ENCODE peak calls at places on chromosome 21, in eight cellular contexts. O is left ventricle myocardium inferior, J is thyroid gland, X is bronchial epithelial cell, W is nephron progenitor cell, E is ovary, C is neural progenitor cell, R is mesothelial cell of epicardium. L is an unnamed sample.

GRCh38 chr21:37060296-37060695 is 12.6 kb downstream of the PIGP start:
- DNase-seq in O (no peak), C (peak; percentile 76), X (peak; percentile 95), R (no peak), W (peak; percentile 22), E (no peak), J (no peak), L (no peak)

GRCh38 chr21:44011774-44012473 is at the start of gene TRAPPC10:
- DNase-seq in E (peak; percentile 89), J (peak; percentile 85), X (peak; percentile 58), O (peak; percentile 88), R (peak; percentile 84), W (peak; percentile 84), C (peak; percentile 92), L (peak; percentile 84)

GRCh38 chr21:46205121-46205520 is 20.9 kb upstream of the SPATC1L start:
- DNase-seq in J (no peak), X (no peak), E (no peak), O (peak; percentile 4), C (no peak), W (no peak), R (no peak), L (no peak)

GRCh38 chr21:46021978-46022544 is 40.5 kb downstream of the COL6A1 start:
- DNase-seq in C (no peak), E (peak; percentile 65), W (no peak), X (no peak), O (peak; percentile 72), J (no peak), R (no peak), L (no peak)

GRCh38 chr21:34191876-34192275 is 118.5 kb downstream of the MRPS6 start:
- DNase-seq in O (no peak), E (no peak), C (no peak), R (no peak), W (no peak), X (no peak), J (no peak), L (no peak)

GRCh38 chr21:17441370-17441769 is 71.5 kb upstream of the CXADR start:
- DNase-seq in R (no peak), E (no peak), O (no peak), X (peak; percentile 85), C (no peak), W (no peak), J (peak; percentile 52), L (no peak)

GRCh38 chr21:30282850-30283249 is at the start of gene KRTAP24-1:
- DNase-seq in W (no peak), R (no peak), C (no peak), E (no peak), O (no peak), J (no peak), X (no peak), L (no peak)

GRCh38 chr21:35749904-35750303 is 310.4 kb downstream of the SETD4 start:
- DNase-seq in X (no peak), O (no peak), C (no peak), W (no peak), E (no peak), R (no peak), J (no peak), L (no peak)

GRCh38 chr21:20591294-20591693 is 406.9 kb upstream of the NCAM2 start:
- DNase-seq in X (no peak), J (no peak), W (no peak), E (no peak), O (no peak), R (no peak), C (no peak), L (no peak)

GRCh38 chr21:21666689-21667088 is 668.5 kb downstream of the NCAM2 start:
- DNase-seq in X (no peak), O (no peak), W (no peak), E (no peak), C (no peak), J (no peak), R (no peak), L (no peak)

GRCh38 chr21:35711661-35712060 is 348.7 kb downstream of the SETD4 start:
- DNase-seq in O (no peak), X (no peak), C (no peak), J (no peak), E (no peak), W (no peak), R (no peak), L (no peak)

GRCh38 chr21:22019766-22020165 is 1021.6 kb downstream of the NCAM2 start:
- DNase-seq in O (no peak), R (no peak), J (no peak), C (no peak), W (no peak), E (no peak), X (no peak), L (no peak)

GRCh38 chr21:45168522-45168921 is 94.1 kb downstream of the ADARB1 start:
- DNase-seq in X (no peak), C (no peak), R (no peak), E (no peak), O (no peak), J (no peak), W (no peak), L (no peak)

GRCh38 chr21:45549670-45550463 is 7.6 kb upstream of the SLC19A1 start:
- DNase-seq in J (no peak), X (no peak), E (peak; percentile 23), W (no peak), R (no peak), C (no peak), O (peak; percentile 17), L (no peak)

GRCh38 chr21:31667639-31668038 is 8.1 kb downstream of the SOD1 start:
- DNase-seq in O (no peak), X (peak; percentile 83), J (no peak), C (no peak), R (no peak), E (no peak), W (no peak), L (no peak)

GRCh38 chr21:31666445-31667010 is 7.0 kb downstream of the SOD1 start:
- DNase-seq in J (no peak), R (no peak), X (no peak), E (no peak), O (no peak), W (no peak), C (no peak), L (no peak)

GRCh38 chr21:31663584-31664249 is 4.2 kb downstream of the SOD1 start:
- DNase-seq in X (no peak), E (no peak), O (no peak), R (no peak), C (no peak), J (no peak), W (no peak), L (no peak)

GRCh38 chr21:31667141-31667540 is 7.6 kb downstream of the SOD1 start:
- DNase-seq in J (no peak), W (no peak), X (peak; percentile 12), O (no peak), R (no peak), C (no peak), E (no peak), L (no peak)

DNA sequence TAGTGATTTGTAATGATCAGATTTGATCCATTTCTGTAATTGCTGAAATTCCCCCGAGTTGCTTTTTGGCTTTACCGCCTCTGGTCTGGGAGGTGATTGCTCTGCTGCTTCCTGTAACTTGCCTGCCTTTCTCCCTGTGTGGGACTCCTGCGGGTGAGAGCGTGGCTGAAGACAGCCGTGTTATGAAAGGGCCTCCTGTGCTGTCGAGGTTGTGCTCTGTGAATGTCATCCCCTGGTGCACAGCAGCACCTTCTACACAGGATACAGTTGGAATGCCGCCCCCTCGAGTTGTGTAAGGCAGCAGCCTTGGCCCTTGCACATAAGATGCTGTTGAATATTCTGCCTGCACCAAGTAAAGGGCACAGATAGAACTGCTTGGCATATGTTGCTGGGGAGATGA is 5.9 kb downstream of the SOD1 start:
- DNase-seq in O (no peak), E (no peak), R (no peak), J (no peak), W (peak; percentile 8), X (no peak), C (no peak), L (no peak)
- TF ChIP-seq CTCF in O (no peak), E (no peak), R (no peak), J (no peak), W (no peak), X (no peak), C (no peak), L (no peak)

DNA sequence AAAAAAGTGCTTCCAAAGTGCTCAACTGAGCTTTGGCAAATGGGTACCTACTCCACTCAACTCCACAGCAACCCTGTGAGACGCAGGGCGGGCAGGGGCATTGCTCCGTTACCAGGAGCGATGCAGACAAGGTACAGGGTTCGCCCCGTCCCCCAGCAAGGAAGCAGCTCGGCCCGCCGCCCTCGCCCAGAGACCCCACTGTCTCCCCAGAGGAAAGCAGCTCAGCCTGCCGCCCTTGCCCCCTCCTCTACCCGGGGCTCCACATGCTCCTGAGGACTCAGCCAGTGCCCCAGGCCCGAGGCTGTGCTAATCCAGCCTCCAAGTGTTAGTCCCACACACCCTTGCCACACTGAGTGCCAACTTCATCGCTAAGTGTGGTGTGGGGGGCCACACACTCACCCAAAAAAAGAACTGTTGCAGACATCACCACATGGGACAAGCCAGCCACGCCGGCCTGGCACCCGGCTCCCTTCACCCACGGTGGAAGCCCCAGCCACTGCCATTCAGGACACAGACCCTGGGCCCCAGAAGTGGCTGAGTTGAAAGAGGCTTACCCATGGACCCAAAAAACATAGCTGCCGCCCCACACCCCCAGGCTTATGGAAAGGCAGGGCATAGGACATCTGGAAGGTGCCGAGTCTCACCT is 26.3 kb downstream of the WDR4 start:
- DNase-seq in W (no peak), J (no peak), X (no peak), O (no peak), R (no peak), E (no peak), C (no peak), L (no peak)
- TF ChIP-seq CTCF in W (no peak), J (no peak), X (no peak), O (no peak), R (no peak), E (no peak), C (no peak), L (no peak)

GRCh38 chr21:23245231-23245630 is 2247.0 kb downstream of the NCAM2 start:
- DNase-seq in X (no peak), O (no peak), C (no peak), W (no peak), E (no peak), J (no peak), R (no peak), L (no peak)

GRCh38 chr21:23249760-23250159 is 2251.6 kb downstream of the NCAM2 start:
- DNase-seq in E (no peak), X (no peak), O (no peak), C (no peak), R (no peak), J (no peak), W (no peak), L (no peak)

DNA sequence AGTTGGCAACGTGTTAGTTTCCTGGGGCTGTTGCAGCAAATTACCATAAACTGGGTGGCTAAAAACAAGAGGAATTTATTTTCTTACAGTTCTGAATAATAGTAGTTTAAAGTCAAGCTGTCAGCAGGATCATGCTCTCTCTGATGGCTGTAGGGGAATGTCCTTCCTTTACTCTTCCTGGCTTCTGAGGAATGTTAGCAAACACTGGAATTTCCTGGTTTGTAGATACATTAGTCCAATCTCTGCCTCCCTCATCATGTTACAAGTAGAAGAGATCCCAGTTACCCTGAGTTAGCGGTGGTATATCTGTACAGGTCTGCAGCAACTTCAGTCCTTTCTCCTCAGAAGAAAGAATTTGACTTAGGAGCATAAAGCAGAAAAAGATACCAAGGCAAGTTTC is 2249.1 kb downstream of the NCAM2 start:
- DNase-seq in E (no peak), O (no peak), J (no peak), R (no peak), C (no peak), X (no peak), W (no peak), L (no peak)
- TF ChIP-seq CTCF in E (no peak), O (no peak), J (no peak), R (no peak), C (no peak), X (no peak), W (no peak), L (no peak)

GRCh38 chr21:40466893-40467483 is 380.0 kb downstream of the DSCAM start:
- DNase-seq in C (peak; percentile 33), X (peak; percentile 44), E (no peak), R (no peak), W (no peak), O (no peak), J (no peak), L (no peak)
- TF ChIP-seq CTCF in C (peak; percentile 72), X (peak; percentile 23), E (no peak), R (peak; percentile 71), W (peak; percentile 58), O (peak; percentile 58), J (no peak), L (peak; percentile 84)